ENCODE peak calls at places on chromosome 2, in four cellular contexts. Y, C, O and R are unnamed samples.

GRCh38 chr2:62895632-62896009 is 155.0 kb upstream of the OTX1 start:
- DNase-seq in C (no peak), O (no peak), Y (no peak), R (no peak)

GRCh38 chr2:148796735-148797512 is 78.1 kb upstream of the KIF5C start:
- DNase-seq in Y (no peak), C (no peak), O (no peak), R (no peak)

GRCh38 chr2:14514001-14514400 is 118.5 kb upstream of the LRATD1 start:
- DNase-seq in O (no peak), C (no peak), Y (no peak), R (no peak)

GRCh38 chr2:86216577-86217555 is 17.6 kb downstream of the MRPL35 start:
- DNase-seq in O (no peak), C (no peak), Y (no peak), R (no peak)

GRCh38 chr2:30665761-30666306 is 141.4 kb downstream of the CAPN13 start:
- DNase-seq in O (peak), Y (no peak), C (no peak), R (no peak)

GRCh38 chr2:106990307-106990706 is 104.3 kb upstream of the ST6GAL2 start:
- DNase-seq in C (no peak), Y (no peak), O (no peak), R (no peak)

GRCh38 chr2:19209575-19210341 is 148.7 kb downstream of the OSR1 start:
- DNase-seq in C (no peak), Y (no peak), O (no peak), R (no peak)

GRCh38 chr2:138794734-138795133 is 14.5 kb upstream of the NXPH2 start:
- DNase-seq in C (no peak), O (no peak), Y (no peak), R (no peak)

GRCh38 chr2:184554736-184555135 is 43.6 kb upstream of the ZNF804A start:
- DNase-seq in Y (no peak), C (no peak), O (no peak), R (no peak)
- TF ChIP-seq YY1 in Y (no peak), C (no peak), O (no peak), R (no peak)

GRCh38 chr2:163213699-163214098 is 375.1 kb upstream of the KCNH7 start:
- DNase-seq in Y (no peak), O (no peak), C (no peak), R (no peak)
- TF ChIP-seq SUZ12 in Y (no peak), O (no peak), C (no peak), R (no peak)

DNA sequence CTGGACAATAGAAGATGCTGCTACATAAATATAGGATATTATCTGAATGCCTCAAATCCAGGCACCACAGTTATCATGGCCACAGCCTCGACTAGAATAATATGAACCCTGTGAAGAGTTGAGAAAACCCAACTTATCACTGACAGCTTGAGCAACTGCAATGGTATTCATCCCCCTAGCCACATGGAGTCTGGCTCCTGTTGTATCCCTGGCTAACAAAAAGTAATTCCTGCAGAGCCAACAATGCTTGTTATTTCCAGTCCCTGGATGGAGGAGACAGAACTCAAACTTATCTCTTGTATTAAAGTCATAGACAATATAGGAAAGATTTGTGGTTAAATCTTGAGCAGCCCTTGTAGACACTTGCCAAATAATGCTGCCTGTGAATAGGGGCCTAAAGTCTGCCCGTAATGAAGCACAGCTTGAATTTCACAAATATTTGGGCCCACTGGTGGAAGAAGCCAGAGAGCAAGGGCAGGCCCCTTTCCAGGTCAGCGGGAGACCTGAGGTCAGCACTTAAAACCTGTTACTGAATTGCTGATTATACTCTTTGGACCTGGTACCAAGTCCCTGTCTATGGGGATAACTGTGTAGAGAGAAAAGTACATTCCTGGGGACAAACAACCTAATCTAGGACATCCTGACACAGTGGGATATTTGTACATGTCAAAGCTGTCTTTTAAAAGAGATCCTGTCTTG is 28.4 kb upstream of the SUCLG1 start:
- DNase-seq in C (no peak), Y (peak), O (no peak), R (no peak)
- TF ChIP-seq YY1 in C (no peak), Y (no peak), O (no peak), R (no peak)

DNA sequence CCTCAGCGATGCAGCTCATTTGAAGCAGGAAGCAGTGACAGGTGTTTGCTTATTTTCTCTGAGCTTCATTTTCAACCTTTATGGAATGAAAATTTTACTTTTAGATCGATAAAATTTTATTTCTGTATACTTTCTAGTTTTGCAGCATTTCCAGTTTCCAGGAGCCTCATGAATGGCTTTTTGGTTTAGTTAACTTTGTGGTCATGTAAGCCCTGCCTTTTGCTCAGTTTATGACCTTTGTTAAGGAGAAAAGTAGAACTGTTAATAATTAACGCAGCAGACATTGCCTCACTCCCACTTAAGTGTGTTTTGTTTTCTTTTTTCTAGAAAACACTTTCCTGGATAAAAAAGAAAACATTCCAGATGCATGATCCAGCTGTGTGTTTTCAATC is 4.4 kb upstream of the FARP2 start:
- DNase-seq in C (no peak), Y (peak), O (no peak), R (no peak)
- TF ChIP-seq SUZ12 in C (no peak), Y (no peak), O (no peak), R (no peak)